ENCODE peak calls at places on chromosomes 4 and X, in five cellular contexts. One of them, this sample, is unnamed.

GRCh38 chr4:173121044-173121685 is 47.4 kb upstream of the GALNT7 start:
- ATAC-seq in K562: peak
- ATAC-seq in mucosa of descending colon: peak
- ATAC-seq in activated B cell treated with CpG ODN at 0.5 μM for 24 hours: peak
- ATAC-seq in lung: peak
- ATAC-seq in this sample: peak

GRCh38 chr4:124334119-124334518 is 378.4 kb downstream of the ANKRD50 start:
- ATAC-seq in activated B cell treated with CpG ODN at 0.5 μM for 24 hours: no peak
- ATAC-seq in mucosa of descending colon: peak
- ATAC-seq in K562: peak
- ATAC-seq in lung: peak
- ATAC-seq in this sample: no peak

GRCh38 chr4:100581337-100581736 is 63.5 kb upstream of the EMCN start:
- ATAC-seq in activated B cell treated with CpG ODN at 0.5 μM for 24 hours: no peak
- ATAC-seq in K562: no peak
- ATAC-seq in lung: no peak
- ATAC-seq in mucosa of descending colon: no peak
- ATAC-seq in this sample: no peak

GRCh38 chr4:40232610-40233009 is 35.8 kb downstream of the RHOH start:
- ATAC-seq in K562: no peak
- ATAC-seq in mucosa of descending colon: no peak
- ATAC-seq in activated B cell treated with CpG ODN at 0.5 μM for 24 hours: no peak
- ATAC-seq in lung: no peak
- ATAC-seq in this sample: no peak

GRCh38 chr4:92305878-92306520 is 2.2 kb downstream of the GRID2 start:
- ATAC-seq in mucosa of descending colon: no peak
- ATAC-seq in K562: no peak
- ATAC-seq in activated B cell treated with CpG ODN at 0.5 μM for 24 hours: no peak
- ATAC-seq in lung: no peak
- ATAC-seq in this sample: no peak

GRCh38 chr4:73446336-73446938 is 10.4 kb downstream of the AFP start:
- ATAC-seq in K562: peak
- ATAC-seq in activated B cell treated with CpG ODN at 0.5 μM for 24 hours: peak
- ATAC-seq in lung: peak
- ATAC-seq in mucosa of descending colon: peak
- ATAC-seq in this sample: peak

GRCh38 chrX:19512961-19513360 is 2.3 kb downstream of the MAP3K15 start:
- ATAC-seq in lung: no peak
- ATAC-seq in activated B cell treated with CpG ODN at 0.5 μM for 24 hours: no peak
- ATAC-seq in K562: no peak
- ATAC-seq in mucosa of descending colon: no peak
- ATAC-seq in this sample: no peak

GRCh38 chr4:155878611-155879010 is 12.5 kb upstream of the ASIC5 start:
- ATAC-seq in K562: no peak
- ATAC-seq in activated B cell treated with CpG ODN at 0.5 μM for 24 hours: no peak
- ATAC-seq in mucosa of descending colon: no peak
- ATAC-seq in lung: no peak
- ATAC-seq in this sample: no peak

GRCh38 chr4:185576314-185576713 is 41.0 kb upstream of the PDLIM3 start:
- ATAC-seq in activated B cell treated with CpG ODN at 0.5 μM for 24 hours: no peak
- ATAC-seq in K562: no peak
- ATAC-seq in lung: no peak
- ATAC-seq in mucosa of descending colon: no peak
- ATAC-seq in this sample: no peak

GRCh38 chr4:179695175-179695574 is 2252.9 kb upstream of the AGA start:
- ATAC-seq in activated B cell treated with CpG ODN at 0.5 μM for 24 hours: no peak
- ATAC-seq in lung: no peak
- ATAC-seq in K562: no peak
- ATAC-seq in mucosa of descending colon: no peak
- ATAC-seq in this sample: no peak